ENCODE peak calls at places on chromosomes 12 and 14, in six cellular contexts. One of them, this sample, is unnamed.

GRCh38 chr12:107027304-107028053 is 40.5 kb upstream of the MTERF2 start:
- DNase-seq in fibroblast of lung: peak; percentile 95
- DNase-seq in hepatocyte: peak; percentile 83
- DNase-seq in neuronal stem cell: no peak
- DNase-seq in MM.1S: no peak
- DNase-seq in PC-9: peak; percentile 99
- DNase-seq in this sample: peak; percentile 52

GRCh38 chr12:53899230-53899629 is 39.4 kb upstream of the HOXC13 start:
- DNase-seq in fibroblast of lung: no peak
- DNase-seq in hepatocyte: no peak
- DNase-seq in neuronal stem cell: no peak
- DNase-seq in MM.1S: no peak
- DNase-seq in PC-9: no peak
- DNase-seq in this sample: no peak

GRCh38 chr14:33781267-33781666 is 169.6 kb downstream of the EGLN3 start:
- DNase-seq in fibroblast of lung: peak; percentile 25
- DNase-seq in hepatocyte: no peak
- DNase-seq in neuronal stem cell: no peak
- DNase-seq in MM.1S: no peak
- DNase-seq in PC-9: no peak
- DNase-seq in this sample: no peak

GRCh38 chr14:101028971-101029667 is 125.6 kb upstream of the RTL1 start:
- DNase-seq in fibroblast of lung: no peak
- DNase-seq in hepatocyte: no peak
- DNase-seq in neuronal stem cell: no peak
- DNase-seq in MM.1S: no peak
- DNase-seq in PC-9: no peak
- DNase-seq in this sample: no peak

GRCh38 chr12:46874642-46875041 is 48.8 kb upstream of the SLC38A4 start:
- DNase-seq in fibroblast of lung: peak; percentile 5
- DNase-seq in hepatocyte: no peak
- DNase-seq in neuronal stem cell: no peak
- DNase-seq in MM.1S: no peak
- DNase-seq in PC-9: no peak
- DNase-seq in this sample: no peak

GRCh38 chr12:78519422-78519821 is 345.2 kb upstream of the SYT1 start:
- DNase-seq in fibroblast of lung: no peak
- DNase-seq in hepatocyte: no peak
- DNase-seq in neuronal stem cell: no peak
- DNase-seq in MM.1S: no peak
- DNase-seq in PC-9: no peak
- DNase-seq in this sample: no peak

GRCh38 chr14:22898302-22898894 is 15.4 kb downstream of the REM2 start:
- DNase-seq in fibroblast of lung: peak; percentile 83
- DNase-seq in hepatocyte: no peak
- DNase-seq in neuronal stem cell: no peak
- DNase-seq in MM.1S: no peak
- DNase-seq in PC-9: no peak
- DNase-seq in this sample: no peak

GRCh38 chr12:15404485-15404884 is 82.2 kb downstream of the PTPRO start:
- DNase-seq in fibroblast of lung: peak; percentile 72
- DNase-seq in hepatocyte: no peak
- DNase-seq in neuronal stem cell: no peak
- DNase-seq in MM.1S: no peak
- DNase-seq in PC-9: no peak
- DNase-seq in this sample: no peak

GRCh38 chr14:85789506-85789905 is 259.6 kb downstream of the FLRT2 start:
- DNase-seq in fibroblast of lung: no peak
- DNase-seq in hepatocyte: no peak
- DNase-seq in neuronal stem cell: no peak
- DNase-seq in MM.1S: no peak
- DNase-seq in PC-9: no peak
- DNase-seq in this sample: no peak

GRCh38 chr12:120688527-120689071 is 1.6 kb downstream of the MLEC start:
- DNase-seq in fibroblast of lung: peak; percentile 39
- DNase-seq in hepatocyte: peak; percentile 57
- DNase-seq in neuronal stem cell: no peak
- DNase-seq in MM.1S: no peak
- DNase-seq in PC-9: no peak
- DNase-seq in this sample: no peak

GRCh38 chr14:52043690-52044089 is 25.2 kb downstream of the NID2 start:
- DNase-seq in fibroblast of lung: no peak
- DNase-seq in hepatocyte: peak; percentile 52
- DNase-seq in neuronal stem cell: no peak
- DNase-seq in MM.1S: no peak
- DNase-seq in PC-9: no peak
- DNase-seq in this sample: peak; percentile 72

GRCh38 chr14:79781882-79782281 is 429.4 kb downstream of the DIO2 start:
- DNase-seq in fibroblast of lung: peak; percentile 87
- DNase-seq in hepatocyte: no peak
- DNase-seq in neuronal stem cell: no peak
- DNase-seq in MM.1S: no peak
- DNase-seq in PC-9: no peak
- DNase-seq in this sample: no peak

GRCh38 chr12:68119724-68120211 is 39.8 kb downstream of the IFNG start:
- DNase-seq in fibroblast of lung: peak; percentile 6
- DNase-seq in hepatocyte: no peak
- DNase-seq in neuronal stem cell: no peak
- DNase-seq in MM.1S: peak; percentile 51
- DNase-seq in PC-9: no peak
- DNase-seq in this sample: no peak

GRCh38 chr14:31391473-31391872 is 28.9 kb downstream of the HEATR5A start:
- DNase-seq in fibroblast of lung: no peak
- DNase-seq in hepatocyte: no peak
- DNase-seq in neuronal stem cell: no peak
- DNase-seq in MM.1S: no peak
- DNase-seq in PC-9: no peak
- DNase-seq in this sample: no peak

GRCh38 chr12:4111010-4111409 is 162.6 kb upstream of the CCND2 start:
- DNase-seq in fibroblast of lung: no peak
- DNase-seq in hepatocyte: no peak
- DNase-seq in neuronal stem cell: no peak
- DNase-seq in MM.1S: no peak
- DNase-seq in PC-9: no peak
- DNase-seq in this sample: no peak

GRCh38 chr14:28742171-28742846 is 24.3 kb upstream of the FOXG1 start:
- DNase-seq in fibroblast of lung: peak; percentile 51
- DNase-seq in hepatocyte: no peak
- DNase-seq in neuronal stem cell: no peak
- DNase-seq in MM.1S: no peak
- DNase-seq in PC-9: no peak
- DNase-seq in this sample: no peak

GRCh38 chr14:104549536-104550339 is 29.8 kb upstream of the C14orf180 start:
- DNase-seq in fibroblast of lung: no peak
- DNase-seq in hepatocyte: no peak
- DNase-seq in neuronal stem cell: no peak
- DNase-seq in MM.1S: no peak
- DNase-seq in PC-9: no peak
- DNase-seq in this sample: no peak

GRCh38 chr12:40192704-40193255 is 32.0 kb upstream of the LRRK2 start:
- DNase-seq in fibroblast of lung: no peak
- DNase-seq in hepatocyte: no peak
- DNase-seq in neuronal stem cell: no peak
- DNase-seq in MM.1S: no peak
- DNase-seq in PC-9: no peak
- DNase-seq in this sample: no peak

GRCh38 chr12:31890295-31891285 is 68.6 kb upstream of the RESF1 start:
- DNase-seq in fibroblast of lung: peak; percentile 20
- DNase-seq in hepatocyte: no peak
- DNase-seq in neuronal stem cell: no peak
- DNase-seq in MM.1S: peak; percentile 46
- DNase-seq in PC-9: no peak
- DNase-seq in this sample: no peak

GRCh38 chr14:61620130-61620946 is 75.0 kb upstream of the HIF1A start:
- DNase-seq in fibroblast of lung: peak; percentile 96
- DNase-seq in hepatocyte: peak; percentile 64
- DNase-seq in neuronal stem cell: no peak
- DNase-seq in MM.1S: no peak
- DNase-seq in PC-9: no peak
- DNase-seq in this sample: no peak

GRCh38 chr12:106139422-106140141 is 828 bp upstream of the NUAK1 start:
- DNase-seq in fibroblast of lung: peak; percentile 82
- DNase-seq in hepatocyte: peak; percentile 90
- DNase-seq in neuronal stem cell: peak; percentile 79
- DNase-seq in MM.1S: peak; percentile 74
- DNase-seq in PC-9: peak; percentile 77
- DNase-seq in this sample: no peak

GRCh38 chr12:91413591-91413990 is 231.0 kb upstream of the DCN start:
- DNase-seq in fibroblast of lung: peak; percentile 64
- DNase-seq in hepatocyte: peak; percentile 70
- DNase-seq in neuronal stem cell: no peak
- DNase-seq in MM.1S: no peak
- DNase-seq in PC-9: peak; percentile 90
- DNase-seq in this sample: peak; percentile 57

GRCh38 chr12:82694970-82695369 is 8.3 kb downstream of the TMTC2 start:
- DNase-seq in fibroblast of lung: peak; percentile 53
- DNase-seq in hepatocyte: no peak
- DNase-seq in neuronal stem cell: no peak
- DNase-seq in MM.1S: no peak
- DNase-seq in PC-9: peak; percentile 75
- DNase-seq in this sample: no peak

GRCh38 chr12:46154221-46154975 is 114.4 kb downstream of the SLC38A1 start:
- DNase-seq in fibroblast of lung: peak; percentile 72
- DNase-seq in hepatocyte: peak; percentile 27
- DNase-seq in neuronal stem cell: no peak
- DNase-seq in MM.1S: no peak
- DNase-seq in PC-9: no peak
- DNase-seq in this sample: no peak

GRCh38 chr12:29286081-29286800 is 94.7 kb downstream of the ERGIC2 start:
- DNase-seq in fibroblast of lung: peak; percentile 71
- DNase-seq in hepatocyte: no peak
- DNase-seq in neuronal stem cell: no peak
- DNase-seq in MM.1S: no peak
- DNase-seq in PC-9: no peak
- DNase-seq in this sample: peak; percentile 46

DNA sequence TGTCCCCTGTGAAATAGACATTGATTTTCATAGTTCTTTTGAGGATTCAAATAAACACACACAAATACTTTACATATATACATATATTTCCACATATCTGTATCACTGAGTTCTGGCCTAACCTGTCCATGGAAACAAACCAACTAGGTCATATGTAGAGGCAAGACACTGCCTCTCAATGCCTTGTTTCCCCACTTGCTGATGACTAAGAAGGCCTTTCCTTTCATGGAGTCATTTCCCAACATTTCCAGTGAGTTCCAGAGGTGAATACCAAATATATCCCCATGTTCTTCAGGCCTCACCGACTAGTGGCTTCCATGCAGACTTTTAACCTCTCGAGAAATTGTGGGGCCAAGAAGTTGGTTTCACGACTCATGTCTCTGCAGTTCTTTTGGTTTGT is 120.8 kb downstream of the DNAI7 start:
- DNase-seq in fibroblast of lung: no peak
- DNase-seq in hepatocyte: no peak
- DNase-seq in neuronal stem cell: no peak
- DNase-seq in MM.1S: no peak
- DNase-seq in PC-9: no peak
- DNase-seq in this sample: no peak
- H3K4me2 ChIP-seq in fibroblast of lung: no peak overlapping the region
- H3K4me2 ChIP-seq in hepatocyte: no peak overlapping the region
- H3K4me2 ChIP-seq in neuronal stem cell: no peak overlapping the region
- H3K4me2 ChIP-seq in MM.1S: no peak overlapping the region
- H3K4me2 ChIP-seq in PC-9: no peak overlapping the region
- H3K4me2 ChIP-seq in this sample: no peak overlapping the region

GRCh38 chr12:56565510-56566101 is 44.0 kb downstream of the RBMS2 start:
- DNase-seq in fibroblast of lung: peak; percentile 35
- DNase-seq in hepatocyte: peak; percentile 90
- DNase-seq in neuronal stem cell: no peak
- DNase-seq in MM.1S: no peak
- DNase-seq in PC-9: no peak
- DNase-seq in this sample: no peak
- H3K4me2 ChIP-seq in fibroblast of lung: peak overlapping the region; percentile 60
- H3K4me2 ChIP-seq in hepatocyte: peak overlapping the region; percentile 66
- H3K4me2 ChIP-seq in neuronal stem cell: no peak overlapping the region
- H3K4me2 ChIP-seq in MM.1S: peak overlapping the region; percentile 6
- H3K4me2 ChIP-seq in PC-9: no peak overlapping the region
- H3K4me2 ChIP-seq in this sample: no peak overlapping the region

DNA sequence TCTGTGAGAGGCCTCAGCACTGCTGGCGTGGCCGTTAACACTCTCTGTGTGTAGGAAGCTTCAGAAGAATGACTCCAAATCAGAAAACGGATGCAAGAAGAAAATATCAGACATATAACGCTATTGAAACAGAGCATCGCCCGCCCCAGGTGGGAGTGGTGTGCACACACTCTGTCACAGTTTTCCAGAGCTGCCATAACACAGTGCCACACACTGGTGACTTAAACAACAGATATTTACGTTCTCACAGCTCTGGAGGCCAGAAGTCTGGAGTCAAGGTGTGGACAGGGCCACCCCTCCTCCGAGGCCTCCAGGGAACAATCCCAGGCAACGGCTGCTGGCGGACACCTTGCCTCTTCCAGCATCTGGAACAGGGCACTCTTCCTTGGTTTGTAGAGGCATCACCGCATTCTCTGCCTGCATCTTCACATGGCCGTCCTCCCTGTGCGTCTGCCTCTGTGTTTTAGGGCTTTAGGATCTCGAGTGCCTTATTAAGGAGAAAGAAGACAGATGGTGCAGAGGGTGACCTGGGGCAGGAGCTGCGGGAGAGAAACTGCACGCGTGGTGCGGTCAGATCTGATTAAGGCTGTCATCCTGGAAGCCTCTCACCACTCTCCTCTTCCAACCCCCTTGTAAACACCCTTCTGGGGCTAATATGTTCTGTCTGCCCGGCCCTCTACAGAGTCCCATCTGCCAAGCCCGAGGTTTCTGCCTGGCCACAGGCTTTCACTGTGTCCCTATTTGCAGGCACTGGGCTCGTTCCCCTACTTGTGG is 141.0 kb downstream of the SLC15A4 start:
- DNase-seq in fibroblast of lung: no peak
- DNase-seq in hepatocyte: no peak
- DNase-seq in neuronal stem cell: no peak
- DNase-seq in MM.1S: no peak
- DNase-seq in PC-9: no peak
- DNase-seq in this sample: no peak
- H3K4me2 ChIP-seq in fibroblast of lung: no peak overlapping the region
- H3K4me2 ChIP-seq in hepatocyte: no peak overlapping the region
- H3K4me2 ChIP-seq in neuronal stem cell: no peak overlapping the region
- H3K4me2 ChIP-seq in MM.1S: no peak overlapping the region
- H3K4me2 ChIP-seq in PC-9: no peak overlapping the region
- H3K4me2 ChIP-seq in this sample: no peak overlapping the region

GRCh38 chr12:94203181-94203546 is 54.8 kb downstream of the PLXNC1 start:
- DNase-seq in fibroblast of lung: no peak
- DNase-seq in hepatocyte: no peak
- DNase-seq in neuronal stem cell: no peak
- DNase-seq in MM.1S: no peak
- DNase-seq in PC-9: no peak
- DNase-seq in this sample: no peak

GRCh38 chr12:94205738-94206310 is 57.4 kb downstream of the PLXNC1 start:
- DNase-seq in fibroblast of lung: no peak
- DNase-seq in hepatocyte: no peak
- DNase-seq in neuronal stem cell: no peak
- DNase-seq in MM.1S: peak; percentile 36
- DNase-seq in PC-9: no peak
- DNase-seq in this sample: no peak

GRCh38 chr12:94202245-94203180 is 54.1 kb downstream of the PLXNC1 start:
- DNase-seq in fibroblast of lung: no peak
- DNase-seq in hepatocyte: no peak
- DNase-seq in neuronal stem cell: no peak
- DNase-seq in MM.1S: no peak
- DNase-seq in PC-9: no peak
- DNase-seq in this sample: no peak

GRCh38 chr12:94204647-94205247 is 56.4 kb downstream of the PLXNC1 start:
- DNase-seq in fibroblast of lung: no peak
- DNase-seq in hepatocyte: no peak
- DNase-seq in neuronal stem cell: no peak
- DNase-seq in MM.1S: peak; percentile 70
- DNase-seq in PC-9: no peak
- DNase-seq in this sample: no peak

GRCh38 chr12:94203796-94204195 is 55.4 kb downstream of the PLXNC1 start:
- DNase-seq in fibroblast of lung: no peak
- DNase-seq in hepatocyte: no peak
- DNase-seq in neuronal stem cell: no peak
- DNase-seq in MM.1S: no peak
- DNase-seq in PC-9: no peak
- DNase-seq in this sample: no peak
- H3K4me2 ChIP-seq in fibroblast of lung: no peak overlapping the region
- H3K4me2 ChIP-seq in hepatocyte: no peak overlapping the region
- H3K4me2 ChIP-seq in neuronal stem cell: no peak overlapping the region
- H3K4me2 ChIP-seq in MM.1S: peak overlapping the region; percentile 97
- H3K4me2 ChIP-seq in PC-9: no peak overlapping the region
- H3K4me2 ChIP-seq in this sample: no peak overlapping the region

This sample was measured in SK-N-SH.